ENCODE peak calls at places on chromosomes 12 and 14, in seven cellular contexts. One of them, this sample, is unnamed.

GRCh38 chr12:1367731-1368285 is 226.6 kb downstream of the FBXL14 start:
- DNase-seq in IMR-90: no peak
- DNase-seq in trophoblast cell: no peak
- DNase-seq in H1: no peak
- DNase-seq in mesendoderm: no peak
- DNase-seq in mesenchymal stem cell: no peak
- DNase-seq in H9: no peak
- DNase-seq in this sample: no peak

GRCh38 chr12:71581206-71581605 is 82.4 kb downstream of the ZFC3H1 start:
- DNase-seq in H1: no peak
- DNase-seq in H9: no peak
- DNase-seq in trophoblast cell: peak
- DNase-seq in mesenchymal stem cell: no peak
- DNase-seq in IMR-90: no peak
- DNase-seq in mesendoderm: peak
- DNase-seq in this sample: no peak

GRCh38 chr14:81401420-81402122 is 1.4 kb upstream of the STON2 start:
- DNase-seq in H9: no peak
- DNase-seq in H1: no peak
- DNase-seq in mesendoderm: no peak
- DNase-seq in IMR-90: peak
- DNase-seq in trophoblast cell: peak
- DNase-seq in mesenchymal stem cell: peak
- DNase-seq in this sample: no peak

GRCh38 chr14:23360496-23360895 is 4.5 kb downstream of the EFS start:
- DNase-seq in IMR-90: no peak
- DNase-seq in mesenchymal stem cell: no peak
- DNase-seq in trophoblast cell: no peak
- DNase-seq in H9: peak
- DNase-seq in H1: no peak
- DNase-seq in mesendoderm: peak
- DNase-seq in this sample: no peak

GRCh38 chr12:47808049-47808448 is 11.7 kb downstream of the HDAC7 start:
- DNase-seq in IMR-90: peak
- DNase-seq in H9: no peak
- DNase-seq in mesendoderm: peak
- DNase-seq in trophoblast cell: no peak
- DNase-seq in H1: no peak
- DNase-seq in mesenchymal stem cell: peak
- DNase-seq in this sample: no peak

GRCh38 chr12:122834229-122834920 is 882 bp upstream of the HIP1R start:
- DNase-seq in IMR-90: peak
- DNase-seq in mesendoderm: peak
- DNase-seq in H1: peak
- DNase-seq in mesenchymal stem cell: peak
- DNase-seq in H9: peak
- DNase-seq in trophoblast cell: peak
- DNase-seq in this sample: peak

GRCh38 chr12:19434538-19434937 is 4.8 kb upstream of the AEBP2 start:
- DNase-seq in IMR-90: no peak
- DNase-seq in H1: no peak
- DNase-seq in H9: no peak
- DNase-seq in mesenchymal stem cell: no peak
- DNase-seq in mesendoderm: no peak
- DNase-seq in trophoblast cell: no peak
- DNase-seq in this sample: no peak

GRCh38 chr12:115245005-115245404 is 561.0 kb upstream of the TBX3 start:
- DNase-seq in H1: no peak
- DNase-seq in H9: no peak
- DNase-seq in mesenchymal stem cell: no peak
- DNase-seq in trophoblast cell: no peak
- DNase-seq in mesendoderm: no peak
- DNase-seq in IMR-90: no peak
- DNase-seq in this sample: no peak

DNA sequence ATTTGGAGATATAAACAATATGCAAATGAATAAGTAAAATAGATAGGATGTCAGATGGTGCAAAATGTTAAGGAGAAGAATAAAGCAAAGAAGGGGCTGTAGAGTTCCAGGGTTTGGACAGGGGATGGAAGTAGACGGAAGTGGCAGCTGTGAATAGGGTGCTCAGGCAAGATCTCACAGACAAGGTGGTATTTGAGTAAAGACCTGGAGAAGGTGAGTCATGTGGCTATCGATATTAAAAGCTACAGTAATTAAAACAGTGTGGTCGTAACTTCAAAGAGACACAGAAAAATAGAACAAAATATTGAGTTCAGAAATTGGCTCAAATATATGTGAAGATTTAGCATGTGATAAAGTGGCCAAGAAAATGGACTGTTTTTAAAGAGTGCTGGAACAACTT is 61.3 kb upstream of the SLC38A2 start:
- DNase-seq in IMR-90: no peak
- DNase-seq in H1: no peak
- DNase-seq in mesendoderm: no peak
- DNase-seq in trophoblast cell: no peak
- DNase-seq in mesenchymal stem cell: no peak
- DNase-seq in H9: no peak
- DNase-seq in this sample: no peak
- H4K8ac ChIP-seq in IMR-90: peak
- H4K8ac ChIP-seq in H1: no peak
- H4K8ac ChIP-seq in mesendoderm: no peak
- H4K8ac ChIP-seq in trophoblast cell: no peak
- H4K8ac ChIP-seq in mesenchymal stem cell: no peak
- H4K8ac ChIP-seq in H9: no peak
- H4K8ac ChIP-seq in this sample: no peak

GRCh38 chr14:103730490-103731035 is 15.0 kb downstream of the ZFYVE21 start:
- DNase-seq in H1: no peak
- DNase-seq in H9: no peak
- DNase-seq in IMR-90: no peak
- DNase-seq in mesenchymal stem cell: no peak
- DNase-seq in mesendoderm: no peak
- DNase-seq in trophoblast cell: no peak
- DNase-seq in this sample: no peak
- H3K18ac ChIP-seq in H1: no peak
- H3K18ac ChIP-seq in H9: no peak
- H3K18ac ChIP-seq in IMR-90: no peak
- H3K18ac ChIP-seq in mesenchymal stem cell: no peak
- H3K18ac ChIP-seq in mesendoderm: no peak
- H3K18ac ChIP-seq in trophoblast cell: no peak
- H3K18ac ChIP-seq in this sample: no peak

GRCh38 chr14:99587463-99588278 is 16.3 kb downstream of the CCDC85C start:
- DNase-seq in mesendoderm: no peak
- DNase-seq in H1: no peak
- DNase-seq in mesenchymal stem cell: no peak
- DNase-seq in IMR-90: no peak
- DNase-seq in H9: no peak
- DNase-seq in trophoblast cell: no peak
- DNase-seq in this sample: no peak
- H4K8ac ChIP-seq in mesendoderm: no peak
- H4K8ac ChIP-seq in H1: no peak
- H4K8ac ChIP-seq in mesenchymal stem cell: peak
- H4K8ac ChIP-seq in IMR-90: no peak
- H4K8ac ChIP-seq in H9: no peak
- H4K8ac ChIP-seq in trophoblast cell: peak
- H4K8ac ChIP-seq in this sample: no peak

DNA sequence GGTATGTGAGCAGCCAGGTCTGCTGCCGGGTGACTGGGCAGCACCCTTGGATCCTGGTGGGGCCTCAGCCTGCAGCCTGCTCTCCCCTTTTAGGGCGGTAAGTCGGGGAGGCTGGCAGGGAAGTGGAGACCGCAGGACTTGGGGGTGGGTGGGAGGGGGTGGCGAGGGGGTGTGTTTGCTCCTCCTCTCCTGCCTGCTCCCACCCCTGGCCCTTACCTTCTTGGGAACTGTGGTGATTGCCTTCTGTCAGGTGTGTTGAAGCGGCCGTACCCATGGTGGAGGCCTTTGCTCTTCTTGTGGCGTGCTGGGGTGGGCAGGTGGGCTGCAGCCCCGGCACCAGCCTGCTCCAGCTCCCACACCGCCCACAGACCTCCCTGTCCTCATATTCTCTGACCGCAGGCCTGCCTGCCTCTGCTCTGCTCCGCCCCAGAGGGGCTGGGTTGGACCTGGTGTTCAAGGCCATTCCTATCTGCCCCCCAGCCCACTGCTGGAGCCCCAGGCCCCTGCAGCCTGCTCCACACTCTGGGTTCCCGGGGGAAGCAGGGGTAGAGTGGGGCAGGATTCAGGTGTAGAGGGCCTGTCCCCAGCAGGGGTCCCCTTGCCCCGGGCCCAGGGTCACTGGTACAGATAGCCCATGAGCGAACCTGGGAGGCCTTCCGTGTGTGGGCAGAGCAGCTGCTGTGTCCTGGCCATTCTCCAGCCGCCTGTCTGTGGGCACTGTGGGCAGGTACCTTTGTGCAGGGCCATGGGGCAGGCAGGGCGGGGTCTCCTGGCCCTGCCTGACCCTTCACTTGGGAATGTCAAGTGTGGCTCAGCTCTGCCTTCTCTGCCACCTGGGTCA is 5.2 kb downstream of the TEDC1 start:
- DNase-seq in IMR-90: no peak
- DNase-seq in H1: no peak
- DNase-seq in H9: peak
- DNase-seq in trophoblast cell: no peak
- DNase-seq in mesendoderm: no peak
- DNase-seq in mesenchymal stem cell: no peak
- DNase-seq in this sample: no peak
- H3K18ac ChIP-seq in IMR-90: no peak
- H3K18ac ChIP-seq in H1: no peak
- H3K18ac ChIP-seq in H9: no peak
- H3K18ac ChIP-seq in trophoblast cell: no peak
- H3K18ac ChIP-seq in mesendoderm: no peak
- H3K18ac ChIP-seq in mesenchymal stem cell: no peak
- H3K18ac ChIP-seq in this sample: no peak

DNA sequence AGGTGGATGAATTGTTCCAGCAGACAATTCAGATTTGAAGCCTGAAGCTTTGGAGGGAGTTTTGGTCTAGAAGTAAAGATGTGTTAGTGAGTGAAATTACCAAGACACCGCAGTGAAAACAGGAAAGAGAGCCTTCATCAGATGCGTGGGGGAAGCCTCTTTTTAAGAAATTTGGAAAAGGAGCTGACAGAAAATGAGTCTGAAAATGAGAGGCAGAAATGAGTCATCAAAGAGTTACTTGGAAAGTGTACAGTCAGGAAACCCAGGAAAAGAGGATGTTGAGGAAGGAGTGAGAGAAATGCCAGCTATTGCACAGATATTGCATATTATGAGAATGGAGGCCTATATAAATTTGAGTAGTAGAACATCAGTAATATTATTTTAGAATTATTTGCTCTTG is 520.7 kb downstream of the NRXN3 start:
- DNase-seq in mesendoderm: no peak
- DNase-seq in trophoblast cell: no peak
- DNase-seq in mesenchymal stem cell: no peak
- DNase-seq in H1: no peak
- DNase-seq in IMR-90: no peak
- DNase-seq in H9: no peak
- DNase-seq in this sample: no peak
- H4K8ac ChIP-seq in mesendoderm: no peak
- H4K8ac ChIP-seq in trophoblast cell: no peak
- H4K8ac ChIP-seq in mesenchymal stem cell: no peak
- H4K8ac ChIP-seq in H1: no peak
- H4K8ac ChIP-seq in IMR-90: no peak
- H4K8ac ChIP-seq in H9: no peak
- H4K8ac ChIP-seq in this sample: no peak

DNA sequence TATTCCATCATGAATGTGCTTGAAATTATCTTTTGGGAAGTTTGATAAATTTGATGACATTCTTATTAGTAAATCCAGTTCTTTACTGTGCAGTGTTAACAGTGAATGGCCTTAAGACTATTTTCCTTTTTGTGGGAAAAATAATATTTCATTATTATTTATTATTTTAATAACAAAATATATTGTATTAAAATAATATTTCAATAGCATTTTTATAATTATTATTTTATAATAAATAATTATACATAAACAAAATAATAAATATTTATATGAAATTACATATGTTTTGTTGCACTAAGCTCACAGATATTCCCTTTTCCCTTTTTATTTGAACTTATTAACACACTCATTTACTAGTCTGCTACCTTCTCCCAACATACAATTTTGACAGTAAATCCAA is 33.6 kb downstream of the PIK3C2G start:
- DNase-seq in H1: no peak
- DNase-seq in IMR-90: no peak
- DNase-seq in mesenchymal stem cell: no peak
- DNase-seq in mesendoderm: no peak
- DNase-seq in H9: no peak
- DNase-seq in trophoblast cell: no peak
- DNase-seq in this sample: no peak
- H3K18ac ChIP-seq in H1: no peak
- H3K18ac ChIP-seq in IMR-90: no peak
- H3K18ac ChIP-seq in mesenchymal stem cell: no peak
- H3K18ac ChIP-seq in mesendoderm: no peak
- H3K18ac ChIP-seq in H9: no peak
- H3K18ac ChIP-seq in trophoblast cell: no peak
- H3K18ac ChIP-seq in this sample: no peak

GRCh38 chr12:38327356-38327755 is 10.8 kb downstream of the ALG10B start:
- DNase-seq in H9: no peak
- DNase-seq in mesendoderm: no peak
- DNase-seq in IMR-90: no peak
- DNase-seq in trophoblast cell: no peak
- DNase-seq in H1: no peak
- DNase-seq in mesenchymal stem cell: no peak
- DNase-seq in this sample: no peak

GRCh38 chr12:38324896-38325295 is 8.3 kb downstream of the ALG10B start:
- DNase-seq in H1: no peak
- DNase-seq in trophoblast cell: peak
- DNase-seq in mesendoderm: no peak
- DNase-seq in mesenchymal stem cell: no peak
- DNase-seq in IMR-90: no peak
- DNase-seq in H9: no peak
- DNase-seq in this sample: no peak
- H4K8ac ChIP-seq in H1: no peak
- H4K8ac ChIP-seq in trophoblast cell: no peak
- H4K8ac ChIP-seq in mesendoderm: no peak
- H4K8ac ChIP-seq in mesenchymal stem cell: no peak
- H4K8ac ChIP-seq in IMR-90: no peak
- H4K8ac ChIP-seq in H9: no peak
- H4K8ac ChIP-seq in this sample: no peak

GRCh38 chr12:99745895-99746294 is 98.3 kb downstream of the GARIN6 start:
- DNase-seq in IMR-90: no peak
- DNase-seq in trophoblast cell: no peak
- DNase-seq in H9: no peak
- DNase-seq in H1: no peak
- DNase-seq in mesenchymal stem cell: no peak
- DNase-seq in mesendoderm: no peak
- DNase-seq in this sample: no peak

GRCh38 chr12:99746538-99746937 is 99.0 kb downstream of the GARIN6 start:
- DNase-seq in mesendoderm: peak
- DNase-seq in H9: no peak
- DNase-seq in H1: no peak
- DNase-seq in mesenchymal stem cell: no peak
- DNase-seq in trophoblast cell: no peak
- DNase-seq in IMR-90: no peak
- DNase-seq in this sample: no peak

GRCh38 chr12:99745106-99745505 is 97.6 kb downstream of the GARIN6 start:
- DNase-seq in H1: no peak
- DNase-seq in mesenchymal stem cell: no peak
- DNase-seq in trophoblast cell: no peak
- DNase-seq in mesendoderm: no peak
- DNase-seq in IMR-90: no peak
- DNase-seq in H9: no peak
- DNase-seq in this sample: no peak
- H3K18ac ChIP-seq in H1: no peak
- H3K18ac ChIP-seq in mesenchymal stem cell: no peak
- H3K18ac ChIP-seq in trophoblast cell: no peak
- H3K18ac ChIP-seq in mesendoderm: no peak
- H3K18ac ChIP-seq in IMR-90: no peak
- H3K18ac ChIP-seq in H9: no peak
- H3K18ac ChIP-seq in this sample: no peak

GRCh38 chr12:4169522-4169921 is 104.0 kb upstream of the CCND2 start:
- DNase-seq in trophoblast cell: no peak
- DNase-seq in mesendoderm: no peak
- DNase-seq in IMR-90: no peak
- DNase-seq in mesenchymal stem cell: no peak
- DNase-seq in H9: no peak
- DNase-seq in H1: no peak
- DNase-seq in this sample: no peak
- H4K8ac ChIP-seq in trophoblast cell: no peak
- H4K8ac ChIP-seq in mesendoderm: no peak
- H4K8ac ChIP-seq in IMR-90: no peak
- H4K8ac ChIP-seq in mesenchymal stem cell: no peak
- H4K8ac ChIP-seq in H9: no peak
- H4K8ac ChIP-seq in H1: no peak
- H4K8ac ChIP-seq in this sample: no peak

This sample was measured in neuronal stem cell.